ENCODE peak calls at places on chromosomes 16 and 17, in nine cellular contexts. I is cardiac muscle cell, W is vagina, V is H1, D is IMR-90, P is heart left ventricle, J is tibial artery, G is aorta, O is tibial nerve. T is an unnamed sample. For H3K27me3, the result is how much of the 10 kb centered on the place peaks cover.

GRCh38 chr16:88651276-88651988 is 579 bp upstream of the CYBA start:
- DNase-seq in I (no peak), W (no peak), V (no peak), D (no peak), P (peak), J (peak), G (peak), O (no peak), T (peak)

GRCh38 chr16:11224894-11225676 is 30.9 kb downstream of the SOCS1 start:
- DNase-seq in I (no peak), W (no peak), V (no peak), D (peak), P (no peak), J (no peak), G (no peak), O (no peak), T (no peak)

GRCh38 chr16:5025171-5025632 is 8.5 kb downstream of the NAGPA start:
- DNase-seq in I (peak), W (no peak), V (peak), D (no peak), P (peak), J (no peak), G (no peak), O (no peak), T (no peak)

GRCh38 chr17:67218385-67218950 is 26.5 kb downstream of the HELZ start:
- DNase-seq in I (no peak), W (no peak), V (no peak), D (peak), P (no peak), J (no peak), G (no peak), O (no peak), T (no peak)

GRCh38 chr16:50152386-50152806 is 710 bp upstream of the TENT4B start:
- DNase-seq in I (peak), W (no peak), V (peak), D (no peak), P (no peak), J (no peak), G (peak), O (no peak), T (peak)

GRCh38 chr16:19167710-19168172 is 299 bp upstream of the SYT17 start:
- DNase-seq in I (peak), W (no peak), V (peak), D (peak), P (peak), J (peak), G (peak), O (no peak), T (peak)

GRCh38 chr17:34254651-34255380 is at the start of gene CCL2:
- DNase-seq in I (peak), W (no peak), V (peak), D (peak), P (peak), J (peak), G (peak), O (peak), T (peak)

GRCh38 chr16:81568749-81569087 is 124.1 kb downstream of the CMIP start:
- DNase-seq in I (no peak), W (no peak), V (no peak), D (no peak), P (no peak), J (no peak), G (no peak), O (no peak), T (no peak)

GRCh38 chr16:88534731-88535141 is 35.5 kb upstream of the ZC3H18 start:
- DNase-seq in I (peak), W (no peak), V (no peak), D (peak), P (no peak), J (no peak), G (no peak), O (no peak), T (peak)

GRCh38 chr16:23025692-23026305 is 123.5 kb downstream of the USP31 start:
- DNase-seq in I (no peak), W (peak), V (no peak), D (no peak), P (no peak), J (no peak), G (no peak), O (no peak), T (no peak)

GRCh38 chr17:5769936-5770335 is 185.6 kb upstream of the NLRP1 start:
- DNase-seq in I (no peak), W (no peak), V (no peak), D (no peak), P (no peak), J (no peak), G (no peak), O (no peak), T (no peak)

GRCh38 chr17:40019140-40019991 is 4.1 kb downstream of the CSF3 start:
- DNase-seq in I (no peak), W (no peak), V (peak), D (peak), P (no peak), J (no peak), G (peak), O (no peak), T (peak)

GRCh38 chr17:36650096-36650764 is 48.8 kb downstream of the MRM1 start:
- DNase-seq in I (no peak), W (no peak), V (no peak), D (no peak), P (no peak), J (no peak), G (no peak), O (no peak), T (no peak)

GRCh38 chr16:3095869-3096268 is 3.2 kb downstream of the ZSCAN10 start:
- DNase-seq in I (no peak), W (no peak), V (no peak), D (no peak), P (no peak), J (no peak), G (no peak), O (no peak), T (peak)

GRCh38 chr16:10609410-10609774 is 29.0 kb upstream of the EMP2 start:
- DNase-seq in I (no peak), W (no peak), V (no peak), D (peak), P (no peak), J (no peak), G (no peak), O (no peak), T (no peak)

GRCh38 chr17:1111599-1112443 is 68.0 kb downstream of the ABR start:
- DNase-seq in I (no peak), W (no peak), V (no peak), D (no peak), P (peak), J (no peak), G (peak), O (no peak), T (peak)

GRCh38 chr17:52648995-52649394 is 490.5 kb upstream of the CA10 start:
- DNase-seq in I (peak), W (no peak), V (no peak), D (no peak), P (no peak), J (no peak), G (no peak), O (no peak), T (no peak)

GRCh38 chr17:52147872-52148271 is 10.6 kb downstream of the CA10 start:
- DNase-seq in I (no peak), W (no peak), V (no peak), D (no peak), P (no peak), J (no peak), G (no peak), O (no peak), T (no peak)

GRCh38 chr17:44348988-44349364 is 3.9 kb downstream of the GRN start:
- DNase-seq in I (no peak), W (no peak), V (no peak), D (no peak), P (no peak), J (no peak), G (no peak), O (no peak), T (no peak)

GRCh38 chr16:25033852-25034251 is 18.7 kb upstream of the ARHGAP17 start:
- DNase-seq in I (no peak), W (no peak), V (no peak), D (peak), P (no peak), J (no peak), G (no peak), O (no peak), T (no peak)

GRCh38 chr17:70074991-70075390 is at the start of gene KCNJ16:
- DNase-seq in I (no peak), W (no peak), V (no peak), D (no peak), P (no peak), J (no peak), G (no peak), O (no peak), T (no peak)

GRCh38 chr16:70737377-70738082 is 51.7 kb upstream of the MTSS2 start:
- DNase-seq in I (peak), W (no peak), V (no peak), D (peak), P (peak), J (peak), G (no peak), O (peak), T (peak)

DNA sequence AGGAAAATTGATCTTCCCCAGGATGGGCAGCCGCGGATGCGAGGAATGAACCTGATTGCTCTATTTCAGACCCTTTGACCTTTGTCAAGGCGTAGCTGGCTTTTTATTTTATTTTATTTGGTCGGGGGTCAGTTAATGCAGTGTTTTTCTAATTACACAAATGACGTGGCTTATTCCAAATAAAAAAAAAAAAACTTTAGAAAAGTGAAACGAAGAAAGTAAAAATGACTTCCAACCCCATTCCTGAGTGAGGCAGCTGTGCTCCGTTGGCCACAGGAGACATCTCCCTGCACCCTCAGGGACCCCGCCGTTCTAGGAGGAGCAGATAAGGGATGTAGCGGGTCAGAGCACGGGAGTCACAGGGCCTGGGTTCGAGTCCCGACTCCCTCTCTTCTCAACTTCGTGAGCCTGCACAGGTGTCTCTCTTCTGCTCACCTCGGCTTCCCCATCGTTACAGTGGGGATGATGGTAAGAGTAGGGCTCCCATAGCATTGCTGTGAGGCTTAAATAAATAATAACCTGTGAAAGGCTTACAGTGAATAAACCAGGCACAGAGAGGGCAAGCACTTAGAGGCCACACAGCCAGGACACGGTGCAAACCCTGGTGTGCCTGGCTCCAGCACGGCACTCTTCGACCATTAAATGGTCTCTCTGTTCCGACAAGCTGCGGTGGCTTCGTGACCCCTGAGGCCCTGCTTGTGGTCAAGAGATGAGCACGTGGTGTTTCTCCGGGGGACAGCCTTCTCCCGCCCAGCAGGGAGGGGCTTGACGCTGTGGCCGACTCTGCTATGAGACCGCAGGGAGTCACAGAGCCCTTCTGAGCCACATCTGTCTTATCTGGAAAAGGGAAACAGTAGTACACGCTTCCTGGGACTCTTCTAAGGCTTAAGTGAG is 10.2 kb downstream of the FOXF1 start:
- DNase-seq in I (no peak), W (no peak), V (no peak), D (peak), P (no peak), J (no peak), G (peak), O (no peak), T (no peak)
- H3K27me3 ChIP-seq in I (under half), W (under half), V (under half), D (under half), P (half or more), J (under half), G (under half), O (under half), T (under half)

GRCh38 chr17:31314788-31315105 is 893 bp upstream of the EVI2B start:
- DNase-seq in I (no peak), W (no peak), V (no peak), D (no peak), P (no peak), J (no peak), G (no peak), O (no peak), T (no peak)
- H3K4me3 ChIP-seq in I (no peak), W (no peak), V (no peak), D (no peak), P (no peak), J (no peak), G (no peak), O (no peak), T (no peak)

DNA sequence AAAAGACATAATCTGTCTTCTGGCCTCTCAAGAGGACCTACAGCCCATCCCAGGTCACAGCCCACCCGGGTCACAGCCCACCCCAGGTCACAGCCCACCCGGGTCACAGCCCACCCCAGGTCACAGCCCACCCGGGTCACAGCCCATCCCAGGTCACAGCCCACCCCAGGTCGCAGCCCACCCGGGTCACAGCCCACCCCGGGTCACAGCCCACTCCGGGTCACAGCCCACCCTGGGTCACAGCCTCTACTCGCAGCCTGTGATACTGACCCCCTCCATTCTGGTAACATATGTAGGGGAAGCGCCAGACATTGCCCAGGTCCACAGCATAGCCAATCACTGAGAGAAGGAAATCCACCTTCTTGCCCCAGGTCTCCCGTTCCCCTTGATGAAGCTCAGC is 14.2 kb downstream of the SLC6A4 start:
- DNase-seq in I (no peak), W (no peak), V (no peak), D (no peak), P (no peak), J (no peak), G (peak), O (no peak), T (peak)
- H3K27me3 ChIP-seq in I (under half), W (under half), V (under half), D (half or more), P (under half), J (under half), G (under half), O (under half), T (under half)

GRCh38 chr17:81253358-81254131 is 14.4 kb downstream of the NDUFAF8 start:
- DNase-seq in I (peak), W (no peak), V (peak), D (peak), P (no peak), J (no peak), G (no peak), O (no peak), T (no peak)
- H3K4me3 ChIP-seq in I (no peak), W (no peak), V (no peak), D (no peak), P (no peak), J (no peak), G (no peak), O (no peak), T (no peak)

T was measured in upper lobe of left lung.